ENCODE peak calls at places on chromosomes 7 and 10, in six cellular contexts. N, M, D, F, O and C are unnamed samples.

GRCh38 chr10:96902762-96903358 is 70.8 kb downstream of the LCOR start:
- DNase-seq in N (no peak), M (no peak), D (no peak), F (no peak), O (no peak), C (no peak)

GRCh38 chr7:4023502-4023901 is 658.6 kb upstream of the FOXK1 start:
- DNase-seq in N (no peak), M (no peak), D (no peak), F (no peak), O (no peak), C (no peak)

GRCh38 chr7:17680943-17681351 is 259.3 kb downstream of the SNX13 start:
- DNase-seq in N (no peak), M (no peak), D (no peak), F (peak; percentile 56), O (no peak), C (peak; percentile 30)

GRCh38 chr7:120996333-120996982 is 7.9 kb downstream of the CPED1 start:
- DNase-seq in N (peak; percentile 8), M (peak; percentile 87), D (peak; percentile 84), F (no peak), O (peak; percentile 73), C (peak; percentile 83)

GRCh38 chr7:123075838-123076462 is 80.5 kb upstream of the TAS2R16 start:
- DNase-seq in N (no peak), M (no peak), D (no peak), F (no peak), O (no peak), C (no peak)

GRCh38 chr7:131604841-131605279 is 48.4 kb upstream of the PODXL start:
- DNase-seq in N (no peak), M (peak; percentile 75), D (peak; percentile 53), F (peak; percentile 85), O (peak; percentile 63), C (peak; percentile 72)

GRCh38 chr7:1961776-1962276 is 270.9 kb downstream of the MAD1L1 start:
- DNase-seq in N (peak; percentile 24), M (peak; percentile 98), D (peak; percentile 88), F (no peak), O (no peak), C (peak; percentile 59)

GRCh38 chr7:36638140-36638539 is 86.2 kb downstream of the AOAH start:
- DNase-seq in N (no peak), M (no peak), D (no peak), F (no peak), O (no peak), C (no peak)

GRCh38 chr10:103835121-103836045 is 20.0 kb downstream of the SH3PXD2A start:
- DNase-seq in N (no peak), M (peak; percentile 58), D (no peak), F (no peak), O (peak; percentile 21), C (no peak)

GRCh38 chr7:105187302-105188169 is 173.5 kb downstream of the KMT2E start:
- DNase-seq in N (no peak), M (peak; percentile 20), D (no peak), F (no peak), O (no peak), C (no peak)